ENCODE peak calls at places on chromosome 10, in nine cellular contexts. One of them, this sample, is unnamed.

GRCh38 chr10:32982293-32982709 is 24.3 kb upstream of the ITGB1 start:
- DNase-seq in MCF 10A: peak; percentile 53
- DNase-seq in activated CD4-positive, CD25-positive, alpha-beta regulatory T cell treated with anti-CD3 and anti-CD28 coated beads, Interleukin-2, amount 50 U/mL, for 16 hours: no peak
- DNase-seq in stimulated activated CD4-positive, alpha-beta T cell treated with anti-CD3 and anti-CD28 coated beads, TNF-alpha, amount 100 ng/mL, for 1 hour: no peak
- DNase-seq in activated CD8-positive, alpha-beta memory T cell treated with anti-CD3 and anti-CD28 coated beads, Interleukin-2, amount 10 ng/mL, durations not matched to agents 7 days and 5 days: no peak
- DNase-seq in amygdala: no peak
- DNase-seq in C1 segment of cervical spinal cord: no peak
- DNase-seq in NCI-H446 treated with DMSO at 0.1 percent for 48 hours: no peak
- DNase-seq in T-cell: no peak
- DNase-seq in this sample: no peak

GRCh38 chr10:43125881-43126731 is 12.1 kb upstream of the CSGALNACT2 start:
- DNase-seq in MCF 10A: no peak
- DNase-seq in activated CD4-positive, CD25-positive, alpha-beta regulatory T cell treated with anti-CD3 and anti-CD28 coated beads, Interleukin-2, amount 50 U/mL, for 16 hours: no peak
- DNase-seq in stimulated activated CD4-positive, alpha-beta T cell treated with anti-CD3 and anti-CD28 coated beads, TNF-alpha, amount 100 ng/mL, for 1 hour: no peak
- DNase-seq in activated CD8-positive, alpha-beta memory T cell treated with anti-CD3 and anti-CD28 coated beads, Interleukin-2, amount 10 ng/mL, durations not matched to agents 7 days and 5 days: peak; percentile 37
- DNase-seq in amygdala: no peak
- DNase-seq in C1 segment of cervical spinal cord: no peak
- DNase-seq in NCI-H446 treated with DMSO at 0.1 percent for 48 hours: no peak
- DNase-seq in T-cell: no peak
- DNase-seq in this sample: no peak

GRCh38 chr10:123573236-123574147 is 92.7 kb upstream of the GPR26 start:
- DNase-seq in MCF 10A: peak; percentile 86
- DNase-seq in activated CD4-positive, CD25-positive, alpha-beta regulatory T cell treated with anti-CD3 and anti-CD28 coated beads, Interleukin-2, amount 50 U/mL, for 16 hours: no peak
- DNase-seq in stimulated activated CD4-positive, alpha-beta T cell treated with anti-CD3 and anti-CD28 coated beads, TNF-alpha, amount 100 ng/mL, for 1 hour: peak; percentile 14
- DNase-seq in activated CD8-positive, alpha-beta memory T cell treated with anti-CD3 and anti-CD28 coated beads, Interleukin-2, amount 10 ng/mL, durations not matched to agents 7 days and 5 days: peak; percentile 52
- DNase-seq in amygdala: no peak
- DNase-seq in C1 segment of cervical spinal cord: no peak
- DNase-seq in NCI-H446 treated with DMSO at 0.1 percent for 48 hours: no peak
- DNase-seq in T-cell: no peak
- DNase-seq in this sample: no peak

GRCh38 chr10:6108631-6109443 is 20.0 kb downstream of the RBM17 start:
- DNase-seq in MCF 10A: peak; percentile 51
- DNase-seq in activated CD4-positive, CD25-positive, alpha-beta regulatory T cell treated with anti-CD3 and anti-CD28 coated beads, Interleukin-2, amount 50 U/mL, for 16 hours: peak; percentile 10
- DNase-seq in stimulated activated CD4-positive, alpha-beta T cell treated with anti-CD3 and anti-CD28 coated beads, TNF-alpha, amount 100 ng/mL, for 1 hour: no peak
- DNase-seq in activated CD8-positive, alpha-beta memory T cell treated with anti-CD3 and anti-CD28 coated beads, Interleukin-2, amount 10 ng/mL, durations not matched to agents 7 days and 5 days: peak; percentile 54
- DNase-seq in amygdala: no peak
- DNase-seq in C1 segment of cervical spinal cord: no peak
- DNase-seq in NCI-H446 treated with DMSO at 0.1 percent for 48 hours: no peak
- DNase-seq in T-cell: no peak
- DNase-seq in this sample: peak; percentile 64

GRCh38 chr10:50653142-50653541 is 29.4 kb upstream of the SGMS1 start:
- DNase-seq in MCF 10A: peak; percentile 31
- DNase-seq in activated CD4-positive, CD25-positive, alpha-beta regulatory T cell treated with anti-CD3 and anti-CD28 coated beads, Interleukin-2, amount 50 U/mL, for 16 hours: no peak
- DNase-seq in stimulated activated CD4-positive, alpha-beta T cell treated with anti-CD3 and anti-CD28 coated beads, TNF-alpha, amount 100 ng/mL, for 1 hour: no peak
- DNase-seq in activated CD8-positive, alpha-beta memory T cell treated with anti-CD3 and anti-CD28 coated beads, Interleukin-2, amount 10 ng/mL, durations not matched to agents 7 days and 5 days: no peak
- DNase-seq in amygdala: peak; percentile 50
- DNase-seq in C1 segment of cervical spinal cord: no peak
- DNase-seq in NCI-H446 treated with DMSO at 0.1 percent for 48 hours: no peak
- DNase-seq in T-cell: no peak
- DNase-seq in this sample: no peak

GRCh38 chr10:67327626-67328535 is 368.1 kb downstream of the CTNNA3 start:
- DNase-seq in MCF 10A: no peak
- DNase-seq in activated CD4-positive, CD25-positive, alpha-beta regulatory T cell treated with anti-CD3 and anti-CD28 coated beads, Interleukin-2, amount 50 U/mL, for 16 hours: no peak
- DNase-seq in stimulated activated CD4-positive, alpha-beta T cell treated with anti-CD3 and anti-CD28 coated beads, TNF-alpha, amount 100 ng/mL, for 1 hour: no peak
- DNase-seq in activated CD8-positive, alpha-beta memory T cell treated with anti-CD3 and anti-CD28 coated beads, Interleukin-2, amount 10 ng/mL, durations not matched to agents 7 days and 5 days: no peak
- DNase-seq in amygdala: no peak
- DNase-seq in C1 segment of cervical spinal cord: no peak
- DNase-seq in NCI-H446 treated with DMSO at 0.1 percent for 48 hours: no peak
- DNase-seq in T-cell: no peak
- DNase-seq in this sample: no peak

GRCh38 chr10:5956146-5956914 is 21.0 kb downstream of the IL15RA start:
- DNase-seq in MCF 10A: no peak
- DNase-seq in activated CD4-positive, CD25-positive, alpha-beta regulatory T cell treated with anti-CD3 and anti-CD28 coated beads, Interleukin-2, amount 50 U/mL, for 16 hours: no peak
- DNase-seq in stimulated activated CD4-positive, alpha-beta T cell treated with anti-CD3 and anti-CD28 coated beads, TNF-alpha, amount 100 ng/mL, for 1 hour: no peak
- DNase-seq in activated CD8-positive, alpha-beta memory T cell treated with anti-CD3 and anti-CD28 coated beads, Interleukin-2, amount 10 ng/mL, durations not matched to agents 7 days and 5 days: no peak
- DNase-seq in amygdala: no peak
- DNase-seq in C1 segment of cervical spinal cord: no peak
- DNase-seq in NCI-H446 treated with DMSO at 0.1 percent for 48 hours: no peak
- DNase-seq in T-cell: no peak
- DNase-seq in this sample: no peak

GRCh38 chr10:110434477-110435096 is 63.1 kb upstream of the DUSP5 start:
- DNase-seq in MCF 10A: no peak
- DNase-seq in activated CD4-positive, CD25-positive, alpha-beta regulatory T cell treated with anti-CD3 and anti-CD28 coated beads, Interleukin-2, amount 50 U/mL, for 16 hours: no peak
- DNase-seq in stimulated activated CD4-positive, alpha-beta T cell treated with anti-CD3 and anti-CD28 coated beads, TNF-alpha, amount 100 ng/mL, for 1 hour: no peak
- DNase-seq in activated CD8-positive, alpha-beta memory T cell treated with anti-CD3 and anti-CD28 coated beads, Interleukin-2, amount 10 ng/mL, durations not matched to agents 7 days and 5 days: no peak
- DNase-seq in amygdala: no peak
- DNase-seq in C1 segment of cervical spinal cord: no peak
- DNase-seq in NCI-H446 treated with DMSO at 0.1 percent for 48 hours: no peak
- DNase-seq in T-cell: no peak
- DNase-seq in this sample: no peak

GRCh38 chr10:24849051-24849450 is 103.4 kb downstream of the PRTFDC1 start:
- DNase-seq in MCF 10A: no peak
- DNase-seq in activated CD4-positive, CD25-positive, alpha-beta regulatory T cell treated with anti-CD3 and anti-CD28 coated beads, Interleukin-2, amount 50 U/mL, for 16 hours: no peak
- DNase-seq in stimulated activated CD4-positive, alpha-beta T cell treated with anti-CD3 and anti-CD28 coated beads, TNF-alpha, amount 100 ng/mL, for 1 hour: no peak
- DNase-seq in activated CD8-positive, alpha-beta memory T cell treated with anti-CD3 and anti-CD28 coated beads, Interleukin-2, amount 10 ng/mL, durations not matched to agents 7 days and 5 days: no peak
- DNase-seq in amygdala: peak; percentile 54
- DNase-seq in C1 segment of cervical spinal cord: no peak
- DNase-seq in NCI-H446 treated with DMSO at 0.1 percent for 48 hours: no peak
- DNase-seq in T-cell: no peak
- DNase-seq in this sample: no peak

GRCh38 chr10:62844280-62845011 is 28.3 kb upstream of the EGR2 start:
- DNase-seq in MCF 10A: peak; percentile 8
- DNase-seq in activated CD4-positive, CD25-positive, alpha-beta regulatory T cell treated with anti-CD3 and anti-CD28 coated beads, Interleukin-2, amount 50 U/mL, for 16 hours: no peak
- DNase-seq in stimulated activated CD4-positive, alpha-beta T cell treated with anti-CD3 and anti-CD28 coated beads, TNF-alpha, amount 100 ng/mL, for 1 hour: peak; percentile 8
- DNase-seq in activated CD8-positive, alpha-beta memory T cell treated with anti-CD3 and anti-CD28 coated beads, Interleukin-2, amount 10 ng/mL, durations not matched to agents 7 days and 5 days: no peak
- DNase-seq in amygdala: no peak
- DNase-seq in C1 segment of cervical spinal cord: no peak
- DNase-seq in NCI-H446 treated with DMSO at 0.1 percent for 48 hours: no peak
- DNase-seq in T-cell: no peak
- DNase-seq in this sample: no peak

GRCh38 chr10:78255796-78256638 is 222.4 kb downstream of the RPS24 start:
- DNase-seq in MCF 10A: peak; percentile 91
- DNase-seq in activated CD4-positive, CD25-positive, alpha-beta regulatory T cell treated with anti-CD3 and anti-CD28 coated beads, Interleukin-2, amount 50 U/mL, for 16 hours: no peak
- DNase-seq in stimulated activated CD4-positive, alpha-beta T cell treated with anti-CD3 and anti-CD28 coated beads, TNF-alpha, amount 100 ng/mL, for 1 hour: no peak
- DNase-seq in activated CD8-positive, alpha-beta memory T cell treated with anti-CD3 and anti-CD28 coated beads, Interleukin-2, amount 10 ng/mL, durations not matched to agents 7 days and 5 days: no peak
- DNase-seq in amygdala: peak; percentile 35
- DNase-seq in C1 segment of cervical spinal cord: peak; percentile 29
- DNase-seq in NCI-H446 treated with DMSO at 0.1 percent for 48 hours: no peak
- DNase-seq in T-cell: no peak
- DNase-seq in this sample: no peak

This sample was measured in naive thymus-derived CD8-positive, alpha-beta T cell.